ENCODE peak calls at places on chromosomes 3 and 15, in seven cellular contexts. J is WTC11, N is A549, S is endothelial cell of umbilical vein, K is HepG2, V is GM12878, X is H1. Z is an unnamed sample.
A peak's percentile ranks its signal among the peaks of the same experiment; 100 is the strongest.

GRCh38 chr3:177284383-177284881 is 87.2 kb upstream of the TBL1XR1 start:
- DNase-seq in J (peak; percentile 67), N (peak; percentile 19), S (no peak), K (peak; percentile 35), V (no peak), X (peak; percentile 75), Z (peak; percentile 92)

GRCh38 chr3:10707089-10707983 is 108.7 kb upstream of the SLC6A11 start:
- DNase-seq in J (peak; percentile 38), N (no peak), S (no peak), K (no peak), V (no peak), X (no peak), Z (no peak)

GRCh38 chr3:166582231-166582630 is 745.0 kb upstream of the BCHE start:
- DNase-seq in J (no peak), N (no peak), S (no peak), K (no peak), V (no peak), X (no peak), Z (no peak)

GRCh38 chr3:81816473-81817260 is 55.2 kb upstream of the GBE1 start:
- DNase-seq in J (no peak), N (no peak), S (no peak), K (no peak), V (peak; percentile 90), X (no peak), Z (no peak)

GRCh38 chr15:100926258-100926657 is 7.1 kb downstream of the LRRK1 start:
- DNase-seq in J (peak; percentile 75), N (no peak), S (no peak), K (no peak), V (no peak), X (no peak), Z (peak; percentile 49)

GRCh38 chr15:91710072-91710471 is 143.4 kb upstream of the SLCO3A1 start:
- DNase-seq in J (no peak), N (no peak), S (no peak), K (no peak), V (no peak), X (no peak), Z (peak; percentile 67)

GRCh38 chr15:93413745-93414144 is 324.7 kb upstream of the RGMA start:
- DNase-seq in J (no peak), N (no peak), S (no peak), K (no peak), V (no peak), X (no peak), Z (peak; percentile 15)

GRCh38 chr3:111610612-111611054 is 15.5 kb upstream of the ZBED2 start:
- DNase-seq in J (no peak), N (no peak), S (no peak), K (no peak), V (no peak), X (no peak), Z (no peak)

GRCh38 chr3:114213669-114214541 is 23.5 kb downstream of the ZNF80 start:
- DNase-seq in J (no peak), N (no peak), S (peak; percentile 82), K (no peak), V (peak; percentile 84), X (peak; percentile 9), Z (peak; percentile 39)

GRCh38 chr3:29338981-29339833 is 58.3 kb downstream of the RBMS3 start:
- DNase-seq in J (no peak), N (no peak), S (no peak), K (no peak), V (no peak), X (no peak), Z (no peak)

GRCh38 chr3:127254730-127255129 is 33.1 kb downstream of the PRR20G start:
- DNase-seq in J (no peak), N (peak; percentile 40), S (no peak), K (peak; percentile 16), V (no peak), X (no peak), Z (peak; percentile 24)

GRCh38 chr3:158700559-158700958 is 28.1 kb upstream of the LXN start:
- DNase-seq in J (no peak), N (no peak), S (peak; percentile 91), K (no peak), V (no peak), X (no peak), Z (no peak)

GRCh38 chr3:158701666-158702065 is 29.2 kb upstream of the LXN start:
- DNase-seq in J (no peak), N (no peak), S (peak; percentile 63), K (no peak), V (no peak), X (no peak), Z (no peak)

DNA sequence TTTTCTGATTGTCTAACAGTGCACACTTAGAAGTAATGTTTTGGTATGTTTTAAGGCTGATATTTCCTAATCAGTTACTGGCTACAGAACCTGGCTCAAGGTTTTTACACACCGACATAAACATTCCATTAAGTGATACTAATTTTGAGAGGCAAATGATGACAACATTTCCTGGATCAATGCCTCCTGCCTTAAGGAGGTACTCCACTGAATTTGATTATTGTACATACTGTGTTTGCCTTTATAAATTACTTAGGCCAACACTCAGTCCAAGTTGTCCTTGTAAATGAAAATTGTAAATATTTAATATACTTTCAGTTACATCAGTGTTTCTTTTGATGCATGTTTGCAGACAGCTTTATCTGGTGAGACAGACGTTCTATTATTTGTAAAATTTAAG is 24.2 kb upstream of the LXN start:
- DNase-seq in J (no peak), N (no peak), S (peak; percentile 33), K (peak; percentile 15), V (no peak), X (no peak), Z (no peak)
- TF ChIP-seq MAX in J (no peak), N (no peak), S (no peak), K (no peak), V (no peak), X (no peak), Z (no peak)

GRCh38 chr3:32453346-32453745 is 49.3 kb downstream of the CMTM6 start:
- DNase-seq in J (no peak), N (no peak), S (no peak), K (no peak), V (no peak), X (no peak), Z (no peak)
- TF ChIP-seq MAX in J (no peak), N (no peak), S (no peak), K (no peak), V (no peak), X (no peak), Z (no peak)

GRCh38 chr3:71582612-71583568 is 638 bp downstream of the FOXP1 start:
- DNase-seq in J (peak; percentile 79), N (no peak), S (peak; percentile 78), K (peak; percentile 75), V (no peak), X (no peak), Z (peak; percentile 92)
- TF ChIP-seq MAX in J (no peak), N (peak; percentile 31), S (no peak), K (peak; percentile 55), V (no peak), X (no peak), Z (peak; percentile 50)

GRCh38 chr3:4957978-4958377 is 21.3 kb upstream of the BHLHE40 start:
- DNase-seq in J (no peak), N (no peak), S (no peak), K (no peak), V (no peak), X (no peak), Z (no peak)
- TF ChIP-seq MAX in J (no peak), N (no peak), S (no peak), K (no peak), V (no peak), X (no peak), Z (no peak)

Z was measured in NB4.